ENCODE peak calls at places on chromosomes 4 and X, in seven cellular contexts. K, H, Q, E, R, O and V are unnamed samples.
A peak's percentile ranks its signal among the peaks of the same experiment; 100 is the strongest.

GRCh38 chr4:127631420-127631819 is 1.3 kb upstream of the INTU start:
- DNase-seq in R (no peak), E (peak; percentile 9), H (no peak), O (no peak), K (no peak), Q (no peak), V (no peak)

GRCh38 chrX:129360175-129360574 is 163.1 kb downstream of the SMARCA1 start:
- DNase-seq in H (no peak), K (peak; percentile 82), E (peak; percentile 53), R (no peak), O (no peak), Q (no peak), V (no peak)

GRCh38 chr4:166169111-166169510 is 296.1 kb downstream of the TLL1 start:
- DNase-seq in E (peak; percentile 23), O (no peak), R (no peak), H (no peak), Q (no peak), K (peak; percentile 10), V (no peak)

GRCh38 chrX:135977611-135978010 is 3.8 kb upstream of the MMGT1 start:
- DNase-seq in O (no peak), Q (no peak), K (no peak), R (no peak), E (no peak), H (no peak), V (no peak)

GRCh38 chrX:154046262-154046771 is 26.6 kb upstream of the IRAK1 start:
- DNase-seq in H (no peak), R (peak; percentile 43), K (no peak), Q (no peak), O (peak; percentile 28), E (peak; percentile 84), V (no peak)

GRCh38 chr4:67052981-67053380 is 492.3 kb downstream of the CENPC start:
- DNase-seq in E (no peak), H (no peak), Q (no peak), R (no peak), K (no peak), O (no peak), V (no peak)

GRCh38 chrX:49155900-49156837 is 6.4 kb upstream of the MAGIX start:
- DNase-seq in E (peak; percentile 88), O (peak; percentile 92), R (peak; percentile 91), H (peak; percentile 93), K (peak; percentile 80), Q (peak; percentile 95), V (peak; percentile 85)

GRCh38 chr4:159777689-159778088 is 674.8 kb downstream of the RAPGEF2 start:
- DNase-seq in K (no peak), O (no peak), R (no peak), Q (no peak), H (no peak), E (no peak), V (no peak)

GRCh38 chr4:1716065-1716945 is 4.2 kb upstream of the SLBP start:
- DNase-seq in R (no peak), H (no peak), E (no peak), O (no peak), K (no peak), Q (no peak), V (no peak)

GRCh38 chrX:111168314-111168713 is 72.3 kb downstream of the PAK3 start:
- DNase-seq in Q (no peak), H (no peak), R (no peak), K (no peak), E (no peak), O (no peak), V (no peak)

GRCh38 chr4:128452415-128452814 is 164.8 kb upstream of the PGRMC2 start:
- DNase-seq in Q (no peak), E (no peak), R (no peak), K (no peak), O (no peak), H (no peak), V (no peak)

GRCh38 chr4:126851391-126851790 is 781.4 kb upstream of the INTU start:
- DNase-seq in R (no peak), O (no peak), E (no peak), Q (no peak), K (no peak), H (no peak), V (no peak)

GRCh38 chrX:72247206-72247944 is 8.5 kb upstream of the ERCC6L start:
- DNase-seq in O (no peak), Q (no peak), H (peak; percentile 43), K (no peak), E (no peak), R (no peak), V (no peak)

GRCh38 chr4:140654516-140654855 is 85.7 kb upstream of the UCP1 start:
- DNase-seq in R (no peak), H (no peak), O (no peak), K (no peak), E (no peak), Q (no peak), V (no peak)

GRCh38 chr4:3283916-3284315 is 8.9 kb upstream of the RGS12 start:
- DNase-seq in E (no peak), O (no peak), Q (no peak), K (no peak), H (no peak), R (no peak), V (no peak)

GRCh38 chr4:48247142-48247877 is 22.3 kb downstream of the TEC start:
- DNase-seq in O (no peak), H (no peak), Q (no peak), K (peak; percentile 59), R (no peak), E (no peak), V (peak; percentile 44)

GRCh38 chr4:14783011-14783877 is 219.0 kb upstream of the CPEB2 start:
- DNase-seq in O (no peak), Q (no peak), E (peak; percentile 94), K (peak; percentile 18), R (no peak), H (no peak), V (peak; percentile 48)

GRCh38 chr4:43242611-43243010 is 350.1 kb downstream of the GRXCR1 start:
- DNase-seq in K (no peak), R (no peak), Q (no peak), O (no peak), H (no peak), E (no peak), V (no peak)

GRCh38 chrX:77085372-77085771 is 361.8 kb upstream of the FGF16 start:
- DNase-seq in R (no peak), K (no peak), Q (no peak), O (no peak), E (no peak), H (no peak), V (no peak)

GRCh38 chr4:15878011-15878410 is 60.5 kb downstream of the FGFBP1 start:
- DNase-seq in O (no peak), Q (no peak), R (no peak), E (no peak), H (no peak), K (no peak), V (no peak)

GRCh38 chr4:67460574-67460973 is 84.7 kb downstream of the CENPC start:
- DNase-seq in O (no peak), E (no peak), K (no peak), Q (no peak), R (no peak), H (no peak), V (no peak)

GRCh38 chr4:186727977-186728519 is 4.4 kb upstream of the FAT1 start:
- DNase-seq in K (no peak), O (no peak), E (no peak), Q (no peak), H (no peak), R (no peak), V (no peak)
- TF ChIP-seq CTCF in K (no peak), O (no peak), E (peak; percentile 37), Q (no peak), H (no peak), R (no peak), V (no peak)

GRCh38 chr4:103774326-103774725 is 54.5 kb upstream of the TACR3 start:
- DNase-seq in H (no peak), Q (no peak), E (no peak), R (no peak), O (no peak), K (no peak), V (no peak)
- H3K36me3 ChIP-seq in H (no peaks in the 10 kb centered on the region), Q (no peaks in the 10 kb centered on the region), E (no peaks in the 10 kb centered on the region), R (no peaks in the 10 kb centered on the region), O (no peaks in the 10 kb centered on the region), K (no peaks in the 10 kb centered on the region), V (no peaks in the 10 kb centered on the region)

GRCh38 chrX:130665214-130665613 is 237.8 kb downstream of the ENOX2 start:
- DNase-seq in K (no peak), O (no peak), E (no peak), H (no peak), Q (no peak), R (no peak), V (no peak)

GRCh38 chrX:130672214-130672613 is 230.8 kb downstream of the ENOX2 start:
- DNase-seq in E (no peak), K (no peak), R (no peak), Q (no peak), O (no peak), H (no peak), V (no peak)

GRCh38 chrX:130669233-130669632 is 233.8 kb downstream of the ENOX2 start:
- DNase-seq in R (no peak), H (no peak), K (no peak), O (no peak), E (no peak), Q (no peak), V (no peak)
- H3K27me3 ChIP-seq in R (no peaks in the 10 kb centered on the region), H (no peaks in the 10 kb centered on the region), K (no peaks in the 10 kb centered on the region), O (no peaks in the 10 kb centered on the region), E (no peaks in the 10 kb centered on the region), Q (no peaks in the 10 kb centered on the region), V (no peaks in the 10 kb centered on the region)

GRCh38 chr4:103030791-103031190 is 11.3 kb upstream of the SLC9B1 start:
- DNase-seq in Q (no peak), H (no peak), O (no peak), K (no peak), R (no peak), E (no peak), V (no peak)

GRCh38 chr4:103026868-103027267 is 7.4 kb upstream of the SLC9B1 start:
- DNase-seq in H (no peak), Q (no peak), O (no peak), E (no peak), K (no peak), R (no peak), V (no peak)

GRCh38 chr4:103036169-103036568 is 16.7 kb upstream of the SLC9B1 start:
- DNase-seq in R (no peak), K (no peak), O (no peak), E (no peak), H (no peak), Q (no peak), V (no peak)

DNA sequence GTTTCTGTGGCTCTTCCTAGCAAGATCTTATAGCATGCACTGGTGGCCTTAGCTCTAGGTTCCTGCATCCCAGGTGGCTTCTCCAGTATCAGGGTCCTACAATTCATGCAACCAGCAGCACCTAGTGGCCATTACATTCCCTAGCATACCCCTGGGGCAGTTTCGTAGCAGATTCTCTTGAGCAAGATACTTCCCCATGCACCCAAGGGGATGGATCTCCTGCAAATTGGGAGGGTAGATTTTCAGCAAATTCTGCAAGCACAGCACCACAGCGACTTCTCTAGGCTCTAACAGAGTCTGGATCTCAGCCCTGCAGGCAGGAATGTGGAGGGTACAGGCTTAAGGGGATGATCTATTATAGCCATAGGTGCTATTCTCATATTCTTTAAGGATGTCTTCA is 13.1 kb upstream of the SLC9B1 start:
- DNase-seq in O (no peak), K (peak; percentile 28), H (no peak), E (peak; percentile 29), Q (no peak), R (no peak), V (no peak)
- TF ChIP-seq CTCF in O (peak; percentile 28), K (peak; percentile 44), H (peak; percentile 33), E (peak; percentile 83), Q (peak; percentile 20), R (no peak), V (peak; percentile 63)